ENCODE peak calls at places on chromosomes 4 and X, in ten cellular contexts. G is iPS-NIHi11; S is uterus; X is left ventricle myocardium inferior; D is progenitor cell of endocrine pancreas; K is skeletal muscle cell; H is stimulated activated CD4-positive, alpha-beta T cell treated with anti-CD3 and anti-CD28 coated beads, TNF-alpha, amount 100 ng/mL, for 48 hours; V is mammary epithelial cell; T is HFFc6; L is GM04504. B is an unnamed sample.

GRCh38 chr4:188455353-188455752 is 316.1 kb downstream of the TRIML1 start:
- DNase-seq in G (no peak), S (no peak), X (no peak), D (no peak), K (no peak), H (no peak), V (no peak), T (no peak), L (no peak), B (no peak)

GRCh38 chr4:6747690-6748068 is 31.7 kb downstream of the BLOC1S4 start:
- DNase-seq in G (no peak), S (no peak), X (no peak), D (no peak), K (no peak), H (no peak), V (no peak), T (no peak), L (no peak), B (no peak)

GRCh38 chr4:180164799-180165198 is 2078.4 kb upstream of the TENM3 start:
- DNase-seq in G (no peak), S (no peak), X (no peak), D (no peak), K (peak), H (no peak), V (no peak), T (no peak), L (no peak), B (peak)

GRCh38 chr4:44479731-44480130 is 31.1 kb upstream of the KCTD8 start:
- DNase-seq in G (no peak), S (no peak), X (no peak), D (no peak), K (no peak), H (no peak), V (no peak), T (no peak), L (no peak), B (no peak)

GRCh38 chr4:157806176-157806575 is 366.6 kb downstream of the GASK1B start:
- DNase-seq in G (no peak), S (no peak), X (no peak), D (no peak), K (no peak), H (no peak), V (no peak), T (no peak), L (no peak), B (no peak)

GRCh38 chr4:184896868-184897715 is 71.3 kb upstream of the ACSL1 start:
- DNase-seq in G (no peak), S (no peak), X (peak), D (no peak), K (no peak), H (no peak), V (no peak), T (no peak), L (no peak), B (no peak)

GRCh38 chr4:73067971-73068394 is 1.5 kb downstream of the COX18 start:
- DNase-seq in G (no peak), S (no peak), X (no peak), D (no peak), K (no peak), H (no peak), V (no peak), T (no peak), L (peak), B (peak)

GRCh38 chr4:82509029-82509428 is 52.8 kb downstream of the TMEM150C start:
- DNase-seq in G (no peak), S (no peak), X (no peak), D (no peak), K (no peak), H (no peak), V (no peak), T (no peak), L (no peak), B (no peak)

GRCh38 chr4:120105472-120105871 is 38.8 kb upstream of the MAD2L1 start:
- DNase-seq in G (no peak), S (no peak), X (no peak), D (no peak), K (no peak), H (no peak), V (no peak), T (no peak), L (no peak), B (no peak)

GRCh38 chr4:126291886-126292285 is 977.1 kb downstream of the FAT4 start:
- DNase-seq in G (no peak), S (no peak), X (no peak), D (no peak), K (no peak), H (no peak), V (no peak), T (no peak), L (no peak), B (no peak)

GRCh38 chr4:88794952-88795351 is 97.3 kb upstream of the NAP1L5 start:
- DNase-seq in G (no peak), S (no peak), X (no peak), D (no peak), K (no peak), H (no peak), V (no peak), T (no peak), L (no peak), B (no peak)

GRCh38 chr4:22385615-22386014 is 130.3 kb downstream of the ADGRA3 start:
- DNase-seq in G (no peak), S (no peak), X (no peak), D (no peak), K (peak), H (no peak), V (peak), T (peak), L (peak), B (peak)

GRCh38 chrX:69424910-69425309 is 79.2 kb upstream of the NALF2 start:
- DNase-seq in G (no peak), S (no peak), X (no peak), D (no peak), K (no peak), H (no peak), V (no peak), T (no peak), L (no peak), B (no peak)